ENCODE peak calls at places on chromosomes 4 and X, in six cellular contexts. One of them, this sample, is unnamed.

GRCh38 chr4:70688795-70689231 is 481 bp downstream of the UTP3 start:
- DNase-seq in activated T-cell treated with anti-CD3 and anti-CD28 coated beads, Interleukin-2, amount 50 U/mL, for 72 hours: peak; percentile 13
- DNase-seq in GM13976: no peak
- DNase-seq in glutamatergic neuron: no peak
- DNase-seq in posterior cingulate gyrus: no peak
- DNase-seq in NCI-H345: no peak
- DNase-seq in this sample: no peak

GRCh38 chr4:71126719-71127118 is 133.3 kb downstream of the DCK start:
- DNase-seq in activated T-cell treated with anti-CD3 and anti-CD28 coated beads, Interleukin-2, amount 50 U/mL, for 72 hours: no peak
- DNase-seq in GM13976: no peak
- DNase-seq in glutamatergic neuron: no peak
- DNase-seq in posterior cingulate gyrus: no peak
- DNase-seq in NCI-H345: no peak
- DNase-seq in this sample: peak; percentile 72

GRCh38 chrX:137431693-137432488 is 134.0 kb upstream of the ZIC3 start:
- DNase-seq in activated T-cell treated with anti-CD3 and anti-CD28 coated beads, Interleukin-2, amount 50 U/mL, for 72 hours: no peak
- DNase-seq in GM13976: no peak
- DNase-seq in glutamatergic neuron: no peak
- DNase-seq in posterior cingulate gyrus: no peak
- DNase-seq in NCI-H345: no peak
- DNase-seq in this sample: no peak

GRCh38 chrX:134172588-134173259 is 64.3 kb upstream of the CCDC160 start:
- DNase-seq in activated T-cell treated with anti-CD3 and anti-CD28 coated beads, Interleukin-2, amount 50 U/mL, for 72 hours: peak; percentile 38
- DNase-seq in GM13976: peak; percentile 25
- DNase-seq in glutamatergic neuron: peak; percentile 21
- DNase-seq in posterior cingulate gyrus: no peak
- DNase-seq in NCI-H345: no peak
- DNase-seq in this sample: no peak

GRCh38 chrX:50812995-50813842 is 775 bp downstream of the SHROOM4 start:
- DNase-seq in activated T-cell treated with anti-CD3 and anti-CD28 coated beads, Interleukin-2, amount 50 U/mL, for 72 hours: no peak
- DNase-seq in GM13976: peak; percentile 13
- DNase-seq in glutamatergic neuron: peak; percentile 28
- DNase-seq in posterior cingulate gyrus: peak; percentile 14
- DNase-seq in NCI-H345: no peak
- DNase-seq in this sample: no peak

GRCh38 chrX:10237255-10237654 is 80.5 kb downstream of the CLCN4 start:
- DNase-seq in activated T-cell treated with anti-CD3 and anti-CD28 coated beads, Interleukin-2, amount 50 U/mL, for 72 hours: no peak
- DNase-seq in GM13976: no peak
- DNase-seq in glutamatergic neuron: no peak
- DNase-seq in posterior cingulate gyrus: no peak
- DNase-seq in NCI-H345: no peak
- DNase-seq in this sample: no peak

GRCh38 chrX:50469206-50469605 is 1.4 kb downstream of the DGKK start:
- DNase-seq in activated T-cell treated with anti-CD3 and anti-CD28 coated beads, Interleukin-2, amount 50 U/mL, for 72 hours: no peak
- DNase-seq in GM13976: no peak
- DNase-seq in glutamatergic neuron: peak; percentile 25
- DNase-seq in posterior cingulate gyrus: no peak
- DNase-seq in NCI-H345: no peak
- DNase-seq in this sample: no peak

GRCh38 chr4:109294006-109294405 is 8.5 kb downstream of the COL25A1 start:
- DNase-seq in activated T-cell treated with anti-CD3 and anti-CD28 coated beads, Interleukin-2, amount 50 U/mL, for 72 hours: peak; percentile 40
- DNase-seq in GM13976: no peak
- DNase-seq in glutamatergic neuron: peak; percentile 35
- DNase-seq in posterior cingulate gyrus: no peak
- DNase-seq in NCI-H345: no peak
- DNase-seq in this sample: no peak

GRCh38 chr4:38710053-38710452 is 46.1 kb downstream of the KLF3 start:
- DNase-seq in activated T-cell treated with anti-CD3 and anti-CD28 coated beads, Interleukin-2, amount 50 U/mL, for 72 hours: no peak
- DNase-seq in GM13976: peak; percentile 33
- DNase-seq in glutamatergic neuron: no peak
- DNase-seq in posterior cingulate gyrus: no peak
- DNase-seq in NCI-H345: no peak
- DNase-seq in this sample: no peak

GRCh38 chr4:130705023-130705422 is 1609.1 kb downstream of the C4orf33 start:
- DNase-seq in activated T-cell treated with anti-CD3 and anti-CD28 coated beads, Interleukin-2, amount 50 U/mL, for 72 hours: no peak
- DNase-seq in GM13976: no peak
- DNase-seq in glutamatergic neuron: no peak
- DNase-seq in posterior cingulate gyrus: no peak
- DNase-seq in NCI-H345: no peak
- DNase-seq in this sample: no peak

GRCh38 chrX:115387327-115387726 is 97.8 kb downstream of the LUZP4 start:
- DNase-seq in activated T-cell treated with anti-CD3 and anti-CD28 coated beads, Interleukin-2, amount 50 U/mL, for 72 hours: no peak
- DNase-seq in GM13976: no peak
- DNase-seq in glutamatergic neuron: no peak
- DNase-seq in posterior cingulate gyrus: no peak
- DNase-seq in NCI-H345: no peak
- DNase-seq in this sample: no peak

GRCh38 chr4:182404371-182404770 is 161.2 kb downstream of the TENM3 start:
- DNase-seq in activated T-cell treated with anti-CD3 and anti-CD28 coated beads, Interleukin-2, amount 50 U/mL, for 72 hours: no peak
- DNase-seq in GM13976: no peak
- DNase-seq in glutamatergic neuron: no peak
- DNase-seq in posterior cingulate gyrus: no peak
- DNase-seq in NCI-H345: no peak
- DNase-seq in this sample: no peak

GRCh38 chr4:1547863-1548637 is 136.1 kb downstream of the FAM53A start:
- DNase-seq in activated T-cell treated with anti-CD3 and anti-CD28 coated beads, Interleukin-2, amount 50 U/mL, for 72 hours: no peak
- DNase-seq in GM13976: no peak
- DNase-seq in glutamatergic neuron: peak; percentile 13
- DNase-seq in posterior cingulate gyrus: no peak
- DNase-seq in NCI-H345: no peak
- DNase-seq in this sample: no peak

GRCh38 chr4:66298596-66298995 is 628.3 kb upstream of the EPHA5 start:
- DNase-seq in activated T-cell treated with anti-CD3 and anti-CD28 coated beads, Interleukin-2, amount 50 U/mL, for 72 hours: no peak
- DNase-seq in GM13976: no peak
- DNase-seq in glutamatergic neuron: no peak
- DNase-seq in posterior cingulate gyrus: no peak
- DNase-seq in NCI-H345: no peak
- DNase-seq in this sample: no peak

GRCh38 chr4:146059865-146060264 is 115.7 kb upstream of the LSM6 start:
- DNase-seq in activated T-cell treated with anti-CD3 and anti-CD28 coated beads, Interleukin-2, amount 50 U/mL, for 72 hours: no peak
- DNase-seq in GM13976: peak; percentile 29
- DNase-seq in glutamatergic neuron: no peak
- DNase-seq in posterior cingulate gyrus: no peak
- DNase-seq in NCI-H345: no peak
- DNase-seq in this sample: no peak

GRCh38 chr4:154872198-154872597 is 91.1 kb downstream of the RBM46 start:
- DNase-seq in activated T-cell treated with anti-CD3 and anti-CD28 coated beads, Interleukin-2, amount 50 U/mL, for 72 hours: no peak
- DNase-seq in GM13976: no peak
- DNase-seq in glutamatergic neuron: no peak
- DNase-seq in posterior cingulate gyrus: no peak
- DNase-seq in NCI-H345: no peak
- DNase-seq in this sample: no peak

GRCh38 chrX:100643943-100644587 is at the start of gene SRPX2:
- DNase-seq in activated T-cell treated with anti-CD3 and anti-CD28 coated beads, Interleukin-2, amount 50 U/mL, for 72 hours: no peak
- DNase-seq in GM13976: no peak
- DNase-seq in glutamatergic neuron: no peak
- DNase-seq in posterior cingulate gyrus: peak; percentile 22
- DNase-seq in NCI-H345: no peak
- DNase-seq in this sample: peak; percentile 71

This sample was measured in GM04503.